ENCODE peak calls at places on chromosome 3, in eight cellular contexts. A is breast epithelium, V is prostate gland, N is transverse colon, Z is GM12878, K is endothelial cell of umbilical vein, I is SK-N-SH, J is GM23338. T is an unnamed sample.

GRCh38 chr3:9339750-9340449 is 23.0 kb upstream of the THUMPD3 start:
- DNase-seq in V (no peak), N (no peak), K (no peak), J (no peak), I (no peak), Z (no peak), A (no peak), T (no peak)

GRCh38 chr3:194395201-194395600 is 3.9 kb downstream of the GP5 start:
- DNase-seq in K (peak), A (no peak), V (no peak), Z (no peak), N (no peak), J (no peak), I (no peak), T (no peak)

GRCh38 chr3:103499132-103499885 is 1064.5 kb downstream of the ZPLD1 start:
- DNase-seq in A (no peak), J (no peak), Z (no peak), V (no peak), N (no peak), K (no peak), I (no peak), T (no peak)

GRCh38 chr3:8793242-8793641 is 23.8 kb upstream of the OXTR start:
- DNase-seq in K (no peak), J (no peak), A (no peak), N (no peak), Z (no peak), V (no peak), I (peak), T (no peak)

GRCh38 chr3:113668015-113668414 is 28.4 kb downstream of the USF3 start:
- DNase-seq in Z (no peak), K (no peak), J (no peak), I (no peak), N (no peak), A (no peak), V (no peak), T (no peak)

GRCh38 chr3:195028877-195029606 is 241.9 kb downstream of the XXYLT1 start:
- DNase-seq in I (no peak), A (no peak), N (no peak), V (no peak), Z (no peak), J (no peak), K (peak), T (no peak)

GRCh38 chr3:14795996-14796395 is 22.8 kb upstream of the FGD5 start:
- DNase-seq in V (no peak), I (no peak), A (no peak), Z (no peak), J (no peak), K (no peak), N (no peak), T (no peak)

GRCh38 chr3:21543380-21544075 is 207.5 kb downstream of the ZNF385D start:
- DNase-seq in Z (no peak), J (peak), A (no peak), I (no peak), K (no peak), N (no peak), V (no peak), T (no peak)

GRCh38 chr3:156388469-156389150 is 166.3 kb downstream of the SSR3 start:
- DNase-seq in V (no peak), K (peak), I (no peak), A (no peak), J (no peak), Z (no peak), N (no peak), T (no peak)

GRCh38 chr3:182284793-182285192 is 508.5 kb upstream of the ATP11B start:
- DNase-seq in J (peak), Z (no peak), N (no peak), A (no peak), V (peak), K (no peak), I (no peak), T (no peak)

GRCh38 chr3:195838714-195839113 is 27.0 kb upstream of the MUC4 start:
- DNase-seq in N (no peak), J (no peak), I (no peak), K (no peak), Z (no peak), A (no peak), V (no peak), T (no peak)

GRCh38 chr3:17672506-17672905 is 69.9 kb downstream of the TBC1D5 start:
- DNase-seq in I (peak), K (no peak), V (no peak), Z (no peak), N (no peak), A (no peak), J (no peak), T (no peak)

GRCh38 chr3:55189359-55189801 is 261.5 kb upstream of the LRTM1 start:
- DNase-seq in Z (no peak), I (no peak), A (no peak), N (no peak), V (no peak), J (peak), K (no peak), T (no peak)

GRCh38 chr3:184419171-184419570 is 39.3 kb downstream of the CHRD start:
- DNase-seq in J (no peak), A (no peak), K (no peak), Z (no peak), V (no peak), I (no peak), N (no peak), T (no peak)

GRCh38 chr3:77915341-77915740 is 875.4 kb downstream of the ROBO2 start:
- DNase-seq in J (no peak), I (no peak), K (no peak), A (no peak), Z (no peak), N (no peak), V (no peak), T (no peak)

GRCh38 chr3:5231536-5231935 is 44.0 kb downstream of the EDEM1 start:
- DNase-seq in N (no peak), I (no peak), V (no peak), Z (no peak), K (no peak), J (no peak), A (no peak), T (no peak)

GRCh38 chr3:160685144-160685766 is 8.3 kb downstream of the ARL14 start:
- DNase-seq in N (no peak), Z (no peak), V (no peak), J (no peak), A (no peak), I (peak), K (no peak), T (no peak)

GRCh38 chr3:197444793-197445403 is 110.9 kb downstream of the BDH1 start:
- DNase-seq in N (no peak), V (no peak), J (no peak), I (no peak), Z (no peak), A (no peak), K (no peak), T (no peak)

GRCh38 chr3:74542441-74542840 is 72.0 kb downstream of the CNTN3 start:
- DNase-seq in V (no peak), A (no peak), Z (no peak), I (no peak), N (no peak), K (no peak), J (no peak), T (no peak)

GRCh38 chr3:110773413-110773954 is 298.1 kb upstream of the NECTIN3 start:
- DNase-seq in N (no peak), J (no peak), K (no peak), V (no peak), I (no peak), Z (no peak), A (no peak), T (no peak)

GRCh38 chr3:156516951-156517350 is 38.0 kb downstream of the SSR3 start:
- DNase-seq in V (no peak), Z (no peak), A (no peak), J (no peak), I (no peak), N (no peak), K (no peak), T (no peak)

GRCh38 chr3:3699816-3700633 is 99.2 kb upstream of the LRRN1 start:
- DNase-seq in I (no peak), K (no peak), V (no peak), N (no peak), Z (no peak), J (no peak), A (no peak), T (no peak)

GRCh38 chr3:75224419-75224818 is 439.7 kb upstream of the FRG2C start:
- DNase-seq in A (no peak), I (no peak), J (no peak), V (no peak), N (no peak), Z (no peak), K (no peak), T (no peak)

GRCh38 chr3:154901263-154901662 is 178.9 kb upstream of the MME start:
- DNase-seq in V (no peak), A (no peak), N (no peak), Z (no peak), K (no peak), J (no peak), I (no peak), T (no peak)

GRCh38 chr3:65914740-65915366 is 123.9 kb downstream of the MAGI1 start:
- DNase-seq in V (no peak), I (no peak), Z (no peak), J (peak), A (no peak), K (peak), N (no peak), T (no peak)
- TF ChIP-seq CTCF in V (no peak), I (peak), Z (peak), J (peak), A (no peak), K (no peak), N (no peak), T (no peak)

GRCh38 chr3:12232785-12233317 is 56.0 kb upstream of the PPARG start:
- DNase-seq in A (no peak), V (no peak), N (no peak), I (no peak), K (no peak), Z (no peak), J (no peak), T (no peak)

GRCh38 chr3:12229896-12230295 is 59.0 kb upstream of the PPARG start:
- DNase-seq in A (no peak), N (peak), K (no peak), V (peak), J (no peak), I (no peak), Z (no peak), T (no peak)

GRCh38 chr3:12229144-12229871 is 59.6 kb upstream of the PPARG start:
- DNase-seq in J (no peak), V (peak), K (no peak), N (no peak), I (no peak), A (no peak), Z (no peak), T (no peak)

GRCh38 chr3:12230406-12230805 is 58.5 kb upstream of the PPARG start:
- DNase-seq in A (no peak), N (no peak), V (no peak), Z (no peak), J (no peak), K (no peak), I (no peak), T (no peak)

DNA sequence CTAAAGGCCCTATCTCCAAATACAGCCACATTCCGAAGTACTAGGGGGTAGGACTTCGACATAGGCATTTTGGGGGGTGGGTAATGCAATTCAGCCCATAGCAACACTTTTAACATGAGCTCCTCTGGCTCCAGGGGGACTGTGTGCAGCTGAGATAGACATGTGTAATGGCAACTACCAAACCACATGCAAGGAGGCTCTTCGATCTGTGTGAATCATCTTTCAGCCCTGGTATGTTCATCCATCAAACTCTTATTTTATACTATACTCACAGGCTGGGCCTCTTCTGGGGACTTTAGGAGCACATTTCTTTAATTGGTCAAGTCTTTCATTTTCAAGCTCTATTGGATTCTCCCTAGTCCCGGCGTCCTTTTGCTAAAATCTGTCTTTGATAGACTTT is 57.4 kb upstream of the PPARG start:
- DNase-seq in V (no peak), J (no peak), K (no peak), A (no peak), Z (no peak), I (no peak), N (no peak), T (no peak)
- TF ChIP-seq POLR2AphosphoS5 in V (no peak), J (no peak), K (no peak), A (no peak), Z (no peak), I (no peak), N (no peak), T (no peak)

DNA sequence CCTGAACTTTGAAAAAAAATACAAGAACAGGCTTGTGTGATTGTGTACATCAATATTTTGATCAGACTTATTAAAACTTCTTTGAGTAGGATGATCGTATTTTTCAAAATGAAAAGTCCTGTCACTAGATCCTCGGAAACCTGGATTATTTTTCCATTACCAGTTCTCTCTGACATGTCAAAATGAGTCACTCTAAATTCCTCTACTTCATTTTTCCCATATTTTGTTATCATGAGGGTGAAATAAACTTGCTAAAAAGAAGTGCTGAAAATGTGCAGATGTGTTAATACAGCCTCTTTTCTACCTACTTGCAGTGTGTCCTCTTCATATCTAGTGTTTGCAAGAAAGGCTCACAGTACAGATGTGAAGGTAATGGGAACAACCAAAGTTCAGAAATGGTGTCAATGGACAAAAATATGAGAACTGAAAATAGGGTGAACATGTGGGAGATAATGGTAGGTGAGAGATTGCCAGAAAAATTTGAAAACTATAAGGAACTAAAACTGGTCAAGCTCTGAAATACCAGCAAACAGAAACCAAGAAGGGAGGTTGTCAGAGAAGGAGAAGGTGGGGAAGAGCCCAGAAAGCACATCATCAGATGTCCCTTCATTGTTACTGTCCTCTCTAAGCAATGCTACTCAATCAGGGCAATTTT is 108.2 kb downstream of the EOMES start:
- DNase-seq in I (no peak), A (no peak), J (no peak), N (no peak), Z (peak), K (no peak), V (no peak), T (no peak)
- TF ChIP-seq CTCF in I (no peak), A (no peak), J (no peak), N (no peak), Z (no peak), K (no peak), V (no peak), T (no peak)

GRCh38 chr3:139119331-139120025 is 74.8 kb upstream of the PRR23C start:
- DNase-seq in V (no peak), J (no peak), K (no peak), A (no peak), N (no peak), I (no peak), Z (no peak), T (peak)

GRCh38 chr3:139121513-139122220 is 77.0 kb upstream of the PRR23C start:
- DNase-seq in K (no peak), N (peak), A (no peak), J (no peak), V (peak), Z (no peak), I (no peak), T (no peak)

GRCh38 chr3:139122221-139122581 is 77.5 kb upstream of the PRR23C start:
- DNase-seq in K (no peak), I (no peak), Z (no peak), V (no peak), J (no peak), A (no peak), N (no peak), T (peak)

GRCh38 chr3:139118835-139119234 is 74.1 kb upstream of the PRR23C start:
- DNase-seq in J (no peak), K (no peak), V (no peak), Z (no peak), N (no peak), I (no peak), A (no peak), T (no peak)

GRCh38 chr3:139120336-139120971 is 75.8 kb upstream of the PRR23C start:
- DNase-seq in J (no peak), N (no peak), V (no peak), Z (no peak), K (no peak), I (no peak), A (no peak), T (peak)
- TF ChIP-seq POLR2AphosphoS5 in J (no peak), N (no peak), V (no peak), Z (no peak), K (no peak), I (no peak), A (no peak), T (no peak)

DNA sequence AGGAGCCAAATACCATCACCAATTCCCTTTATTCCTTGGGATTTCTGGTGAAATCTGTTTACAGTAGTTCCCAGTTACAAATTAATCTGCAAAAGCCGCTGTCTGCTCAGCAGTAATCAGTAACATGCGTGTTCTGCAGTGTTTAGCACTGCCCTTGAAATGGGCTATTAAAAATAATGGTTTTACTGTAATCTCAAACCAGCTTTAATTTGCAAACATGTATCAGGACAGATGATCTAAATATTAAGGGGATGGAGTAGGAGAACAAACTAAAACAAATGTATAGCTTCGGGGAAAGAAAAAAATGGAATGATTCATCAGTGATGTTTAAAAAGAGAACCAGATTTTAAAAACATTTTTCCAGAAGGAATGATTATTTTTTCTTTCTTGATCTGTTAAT is 513.2 kb downstream of the MECOM start:
- DNase-seq in N (no peak), K (peak), I (peak), Z (no peak), A (no peak), J (no peak), V (no peak), T (no peak)
- TF ChIP-seq CTCF in N (no peak), K (no peak), I (no peak), Z (no peak), A (no peak), J (no peak), V (no peak), T (no peak)

DNA sequence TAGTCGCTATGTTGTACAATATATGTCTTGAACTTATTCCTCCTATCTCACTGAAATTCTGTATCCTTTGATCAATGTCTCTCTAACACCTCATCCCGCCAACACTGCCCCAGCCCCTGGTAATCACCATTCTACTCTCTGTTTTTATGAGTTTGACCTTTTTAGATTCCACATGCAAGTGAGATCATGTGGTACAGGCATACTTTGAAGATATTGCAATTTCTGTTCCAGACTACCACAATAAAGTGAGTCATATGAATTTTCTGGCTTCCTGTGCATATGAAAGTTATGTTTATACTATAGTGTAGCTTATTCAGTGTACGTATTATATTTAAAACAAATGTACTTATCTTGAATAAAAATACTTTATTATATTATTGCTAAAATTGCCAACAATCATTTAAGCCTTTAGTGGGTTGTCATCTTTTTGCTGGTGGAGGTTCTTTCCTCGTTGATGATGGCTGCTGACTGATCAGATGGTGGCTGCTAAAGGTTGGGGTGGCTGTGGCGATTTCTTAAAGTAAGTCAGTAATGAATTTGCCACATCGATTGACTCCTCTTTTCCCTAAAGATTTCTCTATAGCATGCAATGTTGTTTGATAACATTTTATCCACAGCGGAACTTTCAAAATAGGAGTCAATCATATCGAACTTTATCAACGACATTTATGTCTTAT is 257.2 kb downstream of the NFKBIZ start:
- DNase-seq in K (peak), Z (no peak), N (no peak), V (no peak), A (no peak), J (no peak), I (no peak), T (no peak)
- TF ChIP-seq POLR2AphosphoS5 in K (no peak), Z (no peak), N (no peak), V (no peak), A (no peak), J (no peak), I (no peak), T (no peak)

GRCh38 chr3:81765425-81765824 is 4.0 kb upstream of the GBE1 start:
- DNase-seq in J (no peak), V (no peak), K (no peak), Z (no peak), I (no peak), N (no peak), A (no peak), T (no peak)
- TF ChIP-seq CTCF in J (no peak), V (no peak), K (no peak), Z (no peak), I (no peak), N (no peak), A (no peak), T (no peak)

GRCh38 chr3:56484525-56485024 is 16.3 kb upstream of the ERC2 start:
- DNase-seq in Z (no peak), J (no peak), N (no peak), V (no peak), A (no peak), I (no peak), K (no peak), T (no peak)

GRCh38 chr3:56484096-56484495 is 15.8 kb upstream of the ERC2 start:
- DNase-seq in J (no peak), A (no peak), I (no peak), Z (no peak), N (no peak), K (no peak), V (no peak), T (no peak)
- TF ChIP-seq POLR2AphosphoS5 in J (no peak), A (no peak), I (no peak), Z (no peak), N (no peak), K (no peak), V (no peak), T (no peak)